ENCODE peak calls at places on chromosomes 3 and 15, in ten cellular contexts. R is mesenteric fat pad; T is left cardiac atrium; E is T-cell; A is GM06990; D is dorsolateral prefrontal cortex; Q is H54; Y is effector CD4-positive, alpha-beta T cell; U is astrocyte of the hippocampus; K is germinal center. J is an unnamed sample.

GRCh38 chr3:169546368-169546767 is 117.1 kb downstream of the MECOM start:
- DNase-seq in R (no peak), T (no peak), E (no peak), A (no peak), D (no peak), Q (no peak), Y (no peak), U (no peak), K (no peak), J (no peak)

GRCh38 chr3:173354124-173354523 is 43.4 kb upstream of the NLGN1 start:
- DNase-seq in R (no peak), T (no peak), E (no peak), A (no peak), D (no peak), Q (no peak), Y (no peak), U (no peak), K (no peak), J (no peak)

GRCh38 chr15:68642491-68642845 is 63.7 kb downstream of the CORO2B start:
- DNase-seq in R (peak), T (no peak), E (no peak), A (no peak), D (no peak), Q (no peak), Y (no peak), U (no peak), K (no peak), J (no peak)

GRCh38 chr3:133404925-133405324 is 5.1 kb downstream of the BFSP2 start:
- DNase-seq in R (peak), T (no peak), E (no peak), A (no peak), D (no peak), Q (no peak), Y (no peak), U (no peak), K (no peak), J (no peak)

GRCh38 chr3:129971368-129972052 is 3.0 kb upstream of the TRH start:
- DNase-seq in R (no peak), T (no peak), E (no peak), A (no peak), D (no peak), Q (no peak), Y (no peak), U (no peak), K (no peak), J (no peak)

GRCh38 chr3:27134165-27134796 is 234.9 kb downstream of the NEK10 start:
- DNase-seq in R (no peak), T (peak), E (peak), A (no peak), D (peak), Q (peak), Y (peak), U (peak), K (peak), J (peak)

GRCh38 chr3:190401943-190402342 is 14.0 kb downstream of the CLDN16 start:
- DNase-seq in R (no peak), T (no peak), E (no peak), A (no peak), D (no peak), Q (no peak), Y (no peak), U (no peak), K (no peak), J (no peak)

GRCh38 chr3:98869391-98869790 is 32.1 kb downstream of the DCBLD2 start:
- DNase-seq in R (no peak), T (no peak), E (no peak), A (no peak), D (no peak), Q (no peak), Y (no peak), U (no peak), K (no peak), J (no peak)

GRCh38 chr15:69887553-69887952 is 210.2 kb downstream of the TLE3 start:
- DNase-seq in R (no peak), T (no peak), E (no peak), A (no peak), D (no peak), Q (no peak), Y (no peak), U (no peak), K (no peak), J (no peak)

GRCh38 chr15:22949074-22949547 is 31.1 kb downstream of the CYFIP1 start:
- DNase-seq in R (no peak), T (peak), E (no peak), A (peak), D (no peak), Q (peak), Y (no peak), U (peak), K (no peak), J (peak)

GRCh38 chr15:76139368-76140068 is 79.7 kb downstream of the TMEM266 start:
- DNase-seq in R (no peak), T (peak), E (peak), A (peak), D (peak), Q (peak), Y (peak), U (peak), K (peak), J (peak)

GRCh38 chr15:64247535-64247905 is 84.7 kb upstream of the PPIB start:
- DNase-seq in R (no peak), T (no peak), E (no peak), A (no peak), D (no peak), Q (no peak), Y (no peak), U (no peak), K (no peak), J (no peak)

GRCh38 chr15:59244337-59244736 is 37.7 kb downstream of the LDHAL6B start:
- DNase-seq in R (no peak), T (no peak), E (no peak), A (peak), D (no peak), Q (no peak), Y (no peak), U (no peak), K (no peak), J (no peak)

GRCh38 chr3:16300282-16300681 is 35.3 kb downstream of the OXNAD1 start:
- DNase-seq in R (no peak), T (no peak), E (no peak), A (peak), D (no peak), Q (no peak), Y (no peak), U (peak), K (no peak), J (no peak)

GRCh38 chr15:35963316-35963715 is 417.4 kb upstream of the DPH6 start:
- DNase-seq in R (no peak), T (no peak), E (no peak), A (no peak), D (no peak), Q (no peak), Y (no peak), U (no peak), K (no peak), J (no peak)

GRCh38 chr3:142976621-142977398 is 13.3 kb upstream of the PAQR9 start:
- DNase-seq in R (no peak), T (peak), E (no peak), A (no peak), D (peak), Q (peak), Y (no peak), U (peak), K (no peak), J (peak)

J was measured in psoas muscle.